ENCODE peak calls at places on chromosomes 3 and 15, in four cellular contexts. Y, O, D and Z are unnamed samples. For H3K27me3, the result is how much of the 10 kb centered on the place peaks cover.

GRCh38 chr15:37246856-37247255 is 146.5 kb upstream of the MEIS2 start:
- DNase-seq in Y (no peak), D (no peak), O (peak), Z (no peak)

GRCh38 chr15:36448418-36448817 is 131.0 kb upstream of the CDIN1 start:
- DNase-seq in Y (no peak), D (no peak), O (no peak), Z (no peak)

GRCh38 chr15:48806151-48806550 is 4.7 kb downstream of the CEP152 start:
- DNase-seq in O (no peak), D (no peak), Y (no peak), Z (peak)

GRCh38 chr3:195200010-195200822 is 70.7 kb downstream of the XXYLT1 start:
- DNase-seq in O (no peak), Y (no peak), D (no peak), Z (no peak)

GRCh38 chr3:42489116-42489936 is 13.1 kb upstream of the VIPR1 start:
- DNase-seq in O (no peak), D (no peak), Y (no peak), Z (no peak)

GRCh38 chr3:170012683-170013400 is 25.0 kb upstream of the GPR160 start:
- DNase-seq in Y (no peak), D (no peak), O (no peak), Z (no peak)

GRCh38 chr15:63473999-63474809 is 30.2 kb upstream of the USP3 start:
- DNase-seq in Y (peak), D (no peak), O (peak), Z (no peak)

GRCh38 chr3:169146866-169147245 is 516.7 kb downstream of the MECOM start:
- DNase-seq in D (no peak), Y (no peak), O (peak), Z (no peak)

GRCh38 chr15:47607750-47608149 is 109.6 kb upstream of the SEMA6D start:
- DNase-seq in Y (no peak), O (no peak), D (no peak), Z (no peak)

GRCh38 chr15:38819343-38819858 is 254.8 kb upstream of the RASGRP1 start:
- DNase-seq in Y (no peak), O (peak), D (no peak), Z (no peak)

GRCh38 chr15:71572452-71573053 is 237.8 kb upstream of the NR2E3 start:
- DNase-seq in D (no peak), Y (no peak), O (peak), Z (no peak)

GRCh38 chr15:101431301-101431700 is 58.2 kb downstream of the PCSK6 start:
- DNase-seq in O (no peak), D (no peak), Y (no peak), Z (no peak)

GRCh38 chr3:196202516-196202970 is 8.7 kb downstream of the ZDHHC19 start:
- DNase-seq in D (no peak), Y (no peak), O (no peak), Z (no peak)

GRCh38 chr3:77825045-77825827 is 785.3 kb downstream of the ROBO2 start:
- DNase-seq in D (no peak), Y (peak), O (no peak), Z (no peak)

GRCh38 chr3:47646362-47646761 is 67.7 kb upstream of the CSPG5 start:
- DNase-seq in D (no peak), Y (no peak), O (no peak), Z (no peak)

GRCh38 chr3:184373422-184373821 is 4.6 kb downstream of the THPO start:
- DNase-seq in D (no peak), O (no peak), Y (no peak), Z (no peak)

GRCh38 chr15:94968133-94968532 is 736.8 kb downstream of the MCTP2 start:
- DNase-seq in D (no peak), Y (no peak), O (no peak), Z (no peak)

GRCh38 chr3:18153571-18154173 is 271.5 kb downstream of the SATB1 start:
- DNase-seq in D (no peak), Y (peak), O (peak), Z (no peak)

GRCh38 chr3:39317571-39318169 is 11.8 kb upstream of the CCR8 start:
- DNase-seq in D (no peak), Y (peak), O (no peak), Z (no peak)

GRCh38 chr3:188574885-188575284 is 420.9 kb downstream of the LPP start:
- DNase-seq in D (no peak), O (no peak), Y (no peak), Z (no peak)

GRCh38 chr3:195195321-195196209 is 75.4 kb downstream of the XXYLT1 start:
- DNase-seq in Y (no peak), D (no peak), O (peak), Z (no peak)

GRCh38 chr15:67820992-67821783 is 4.1 kb upstream of the SKOR1 start:
- DNase-seq in O (peak), Y (no peak), D (no peak), Z (peak)

GRCh38 chr3:179884136-179884535 is 152.6 kb downstream of the PEX5L start:
- DNase-seq in Y (no peak), D (no peak), O (no peak), Z (no peak)

GRCh38 chr15:66723826-66724731 is 22.0 kb downstream of the SMAD6 start:
- DNase-seq in Y (no peak), D (no peak), O (no peak), Z (no peak)

GRCh38 chr3:14517601-14518431 is 22.3 kb downstream of the GRIP2 start:
- DNase-seq in O (no peak), Y (no peak), D (no peak), Z (no peak)

GRCh38 chr3:193548406-193548805 is 6.3 kb downstream of the ATP13A4 start:
- DNase-seq in O (no peak), Y (no peak), D (no peak), Z (no peak)

GRCh38 chr3:112391648-112392047 is 58.7 kb downstream of the CD200 start:
- DNase-seq in D (no peak), Y (no peak), O (no peak), Z (no peak)

GRCh38 chr15:59791646-59792208 is 102.6 kb upstream of the BNIP2 start:
- DNase-seq in D (no peak), O (no peak), Y (no peak), Z (peak)

GRCh38 chr15:42100021-42100800 is 5.8 kb upstream of the PLA2G4D start:
- DNase-seq in D (no peak), Y (no peak), O (no peak), Z (no peak)

GRCh38 chr15:72050700-72051099 is 67.2 kb downstream of the MYO9A start:
- DNase-seq in Y (no peak), D (no peak), O (no peak), Z (no peak)

GRCh38 chr15:23690450-23690852 is 3.3 kb upstream of the NDN start:
- DNase-seq in O (peak), D (no peak), Y (no peak), Z (no peak)

GRCh38 chr3:7309707-7310106 is 448.8 kb downstream of the GRM7 start:
- DNase-seq in Y (peak), D (no peak), O (no peak), Z (no peak)

GRCh38 chr3:187706966-187707365 is 4.6 kb upstream of the RTP2 start:
- DNase-seq in D (no peak), O (no peak), Y (no peak), Z (no peak)

GRCh38 chr3:169467703-169468102 is 195.8 kb downstream of the MECOM start:
- DNase-seq in O (no peak), Y (no peak), D (no peak), Z (no peak)

GRCh38 chr3:178901204-178901603 is 170.4 kb downstream of the ZMAT3 start:
- DNase-seq in O (no peak), D (no peak), Y (no peak), Z (no peak)

GRCh38 chr3:138103466-138103865 is 11.9 kb downstream of the DZIP1L start:
- DNase-seq in D (no peak), O (no peak), Y (no peak), Z (no peak)

GRCh38 chr15:42264790-42265189 is 8.2 kb upstream of the GANC start:
- DNase-seq in Y (no peak), O (no peak), D (no peak), Z (no peak)

GRCh38 chr3:13224967-13225366 is 151.7 kb upstream of the IQSEC1 start:
- DNase-seq in D (no peak), O (no peak), Y (no peak), Z (no peak)

GRCh38 chr3:81484532-81484931 is 276.9 kb downstream of the GBE1 start:
- DNase-seq in D (no peak), Y (no peak), O (no peak), Z (no peak)

DNA sequence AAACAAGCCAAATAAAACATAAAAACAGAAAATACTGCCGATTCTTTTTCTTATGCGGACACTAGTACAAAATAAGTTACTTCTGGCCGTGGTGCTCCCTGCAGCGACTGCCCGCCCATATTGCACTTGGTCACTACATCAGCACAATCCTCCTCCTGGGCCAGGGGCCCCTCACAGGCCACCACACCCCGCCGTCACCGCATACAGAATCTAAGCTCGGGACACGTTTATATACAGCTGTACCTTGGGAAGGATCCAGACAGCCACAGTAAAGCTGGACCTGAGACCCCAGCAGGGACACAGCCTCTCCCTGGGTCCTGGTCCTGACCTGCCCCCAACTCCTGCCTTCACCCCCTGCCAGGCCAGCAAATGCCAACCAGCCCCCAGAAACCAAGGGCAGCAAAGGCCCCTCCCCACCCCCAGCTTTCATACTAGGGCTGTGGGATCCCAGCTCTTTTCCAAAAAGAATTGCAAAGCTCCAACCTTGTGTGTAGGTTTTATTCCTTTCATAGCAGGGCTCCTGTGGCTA is 12.9 kb upstream of the DNAJB8 start:
- DNase-seq in D (no peak), O (no peak), Y (no peak), Z (no peak)
- H3K27me3 ChIP-seq in D (under half), O (half or more), Y (under half), Z (under half)

DNA sequence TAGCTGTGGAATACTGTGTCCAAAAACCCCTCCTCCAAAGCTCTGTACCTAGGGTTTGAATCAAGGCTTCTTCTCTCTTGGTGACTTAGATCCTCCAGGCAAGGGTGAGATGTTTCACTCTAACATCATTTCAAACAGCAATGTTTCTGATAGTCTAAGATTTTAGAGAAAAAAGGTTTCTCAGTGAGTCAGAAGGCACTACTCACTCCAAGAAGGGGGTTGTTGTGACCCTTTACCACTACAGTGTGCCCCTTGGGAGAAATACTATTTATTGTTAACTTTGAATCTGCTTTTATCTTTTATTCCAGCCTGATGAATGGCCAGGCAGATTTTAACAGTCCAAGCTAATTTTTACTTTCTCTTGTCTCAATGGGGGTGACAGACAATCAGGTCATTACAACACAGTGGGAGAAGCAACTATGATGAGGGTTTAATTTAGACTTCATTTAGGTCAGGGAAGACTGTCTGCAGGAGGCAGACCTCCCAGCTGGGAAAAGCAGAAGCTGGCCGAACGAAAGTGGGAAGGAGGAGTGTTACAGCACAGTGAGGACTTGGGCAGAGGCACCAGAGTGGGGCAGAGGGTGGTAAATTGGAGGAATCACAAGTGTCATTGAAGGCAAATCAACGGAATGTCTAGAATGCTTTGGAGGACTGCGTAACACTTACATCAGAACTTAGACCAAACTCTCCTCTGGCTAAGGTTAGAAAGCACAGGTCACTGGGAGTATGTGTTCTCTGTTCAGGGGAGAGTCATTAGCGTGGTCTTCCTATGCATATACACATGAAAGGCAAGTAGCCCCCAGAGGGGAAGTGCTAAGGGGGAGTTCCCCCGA is 21.2 kb downstream of the ZNF860 start:
- DNase-seq in D (no peak), O (no peak), Y (no peak), Z (no peak)
- H3K4me3 ChIP-seq in D (no peak), O (no peak), Y (no peak), Z (no peak)

GRCh38 chr15:69979269-69979668 is 118.4 kb downstream of the TLE3 start:
- DNase-seq in Y (peak), D (no peak), O (peak), Z (no peak)
- H3K27me3 ChIP-seq in Y (under half), D (under half), O (under half), Z (under half)

GRCh38 chr15:51030649-51031316 is 63.9 kb downstream of the TNFAIP8L3 start:
- DNase-seq in Y (no peak), O (no peak), D (peak), Z (no peak)

GRCh38 chr15:51022206-51022605 is 72.5 kb downstream of the TNFAIP8L3 start:
- DNase-seq in D (no peak), Y (no peak), O (no peak), Z (no peak)

GRCh38 chr15:51023499-51023898 is 71.2 kb downstream of the TNFAIP8L3 start:
- DNase-seq in O (no peak), D (no peak), Y (no peak), Z (no peak)

GRCh38 chr15:51025454-51025846 is 69.3 kb downstream of the TNFAIP8L3 start:
- DNase-seq in O (no peak), D (no peak), Y (no peak), Z (no peak)

GRCh38 chr15:51024735-51025453 is 69.8 kb downstream of the TNFAIP8L3 start:
- DNase-seq in D (no peak), Y (no peak), O (no peak), Z (no peak)
- H3K4me3 ChIP-seq in D (no peak), Y (no peak), O (no peak), Z (no peak)

DNA sequence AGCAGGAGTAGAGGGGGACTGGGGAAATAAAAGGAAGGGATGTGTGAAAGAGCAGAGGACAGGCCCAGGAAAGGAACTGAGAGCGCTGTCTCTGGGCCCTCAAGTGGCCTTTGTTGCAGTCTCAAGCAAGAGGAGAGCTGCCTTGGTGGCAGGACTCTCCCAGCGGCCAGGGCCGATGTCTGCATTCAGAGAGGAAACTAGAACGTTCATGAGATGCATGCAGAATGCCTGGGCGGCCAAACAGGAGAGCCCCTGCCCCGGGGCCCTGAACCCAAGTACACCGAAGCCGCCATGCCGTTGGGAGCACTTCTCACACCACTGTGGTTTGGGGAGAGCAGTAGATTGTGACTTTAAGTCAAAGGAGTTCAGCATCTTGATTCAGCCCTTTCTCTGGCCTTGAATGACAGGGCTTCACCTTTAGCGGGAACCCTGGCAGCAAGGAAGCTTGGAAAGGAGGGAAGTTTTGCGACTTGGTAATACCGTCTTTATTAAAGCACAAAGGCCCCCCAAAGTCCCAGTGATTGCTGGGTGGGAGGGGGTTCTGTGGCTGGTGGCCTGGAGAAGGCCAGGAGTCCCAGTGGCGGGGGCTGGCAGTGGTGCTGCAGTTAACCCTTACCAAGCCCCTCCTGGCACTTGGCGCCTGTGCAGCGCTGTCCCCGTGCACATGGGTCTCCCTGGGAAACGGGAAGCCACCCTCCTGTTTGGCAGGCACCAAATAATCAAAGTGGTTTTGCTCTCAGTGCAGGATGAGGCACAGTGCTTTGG is 36.2 kb downstream of the SLC6A11 start:
- DNase-seq in Y (no peak), O (no peak), D (no peak), Z (no peak)
- H3K27me3 ChIP-seq in Y (under half), O (under half), D (under half), Z (under half)

GRCh38 chr3:24058940-24059705 is 114.0 kb downstream of the NR1D2 start:
- DNase-seq in D (no peak), Y (no peak), O (no peak), Z (no peak)

GRCh38 chr3:24060055-24060454 is 115.0 kb downstream of the NR1D2 start:
- DNase-seq in Y (peak), O (peak), D (no peak), Z (no peak)
- H3K4me3 ChIP-seq in Y (no peak), O (no peak), D (peak), Z (no peak)

DNA sequence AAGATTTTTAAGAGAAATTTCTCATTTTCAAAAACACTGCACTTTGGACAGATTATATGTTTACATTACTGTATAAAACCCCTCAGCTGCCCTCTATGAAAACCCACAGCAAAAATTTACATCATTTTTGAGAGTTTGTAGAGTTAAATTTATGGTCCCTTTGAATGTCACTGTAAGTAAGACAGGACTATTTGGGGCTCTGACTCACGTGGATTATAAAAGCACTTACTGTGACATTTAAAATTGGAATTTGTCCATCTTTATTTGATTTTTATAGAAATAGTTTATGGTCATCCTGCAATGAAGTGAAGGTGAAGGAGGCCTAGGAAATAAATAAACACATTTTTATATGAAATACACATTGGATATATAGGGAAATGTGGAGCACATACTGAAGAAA is 149.6 kb downstream of the GAP43 start:
- DNase-seq in Y (no peak), D (no peak), O (no peak), Z (no peak)
- H3K27me3 ChIP-seq in Y (under half), D (under half), O (under half), Z (under half)

GRCh38 chr3:129033619-129034321 is 26.8 kb upstream of the GP9 start:
- DNase-seq in D (no peak), Y (no peak), O (no peak), Z (no peak)

GRCh38 chr3:129034650-129035049 is 25.9 kb upstream of the GP9 start:
- DNase-seq in O (no peak), D (no peak), Y (no peak), Z (peak)

GRCh38 chr3:129036234-129037092 is 24.1 kb upstream of the GP9 start:
- DNase-seq in O (no peak), D (no peak), Y (no peak), Z (no peak)

GRCh38 chr3:129037093-129037419 is 23.5 kb upstream of the GP9 start:
- DNase-seq in Y (no peak), O (no peak), D (no peak), Z (no peak)

GRCh38 chr3:129035360-129036233 is 25.0 kb upstream of the GP9 start:
- DNase-seq in Y (no peak), D (no peak), O (no peak), Z (no peak)
- H3K4me3 ChIP-seq in Y (no peak), D (no peak), O (no peak), Z (no peak)

DNA sequence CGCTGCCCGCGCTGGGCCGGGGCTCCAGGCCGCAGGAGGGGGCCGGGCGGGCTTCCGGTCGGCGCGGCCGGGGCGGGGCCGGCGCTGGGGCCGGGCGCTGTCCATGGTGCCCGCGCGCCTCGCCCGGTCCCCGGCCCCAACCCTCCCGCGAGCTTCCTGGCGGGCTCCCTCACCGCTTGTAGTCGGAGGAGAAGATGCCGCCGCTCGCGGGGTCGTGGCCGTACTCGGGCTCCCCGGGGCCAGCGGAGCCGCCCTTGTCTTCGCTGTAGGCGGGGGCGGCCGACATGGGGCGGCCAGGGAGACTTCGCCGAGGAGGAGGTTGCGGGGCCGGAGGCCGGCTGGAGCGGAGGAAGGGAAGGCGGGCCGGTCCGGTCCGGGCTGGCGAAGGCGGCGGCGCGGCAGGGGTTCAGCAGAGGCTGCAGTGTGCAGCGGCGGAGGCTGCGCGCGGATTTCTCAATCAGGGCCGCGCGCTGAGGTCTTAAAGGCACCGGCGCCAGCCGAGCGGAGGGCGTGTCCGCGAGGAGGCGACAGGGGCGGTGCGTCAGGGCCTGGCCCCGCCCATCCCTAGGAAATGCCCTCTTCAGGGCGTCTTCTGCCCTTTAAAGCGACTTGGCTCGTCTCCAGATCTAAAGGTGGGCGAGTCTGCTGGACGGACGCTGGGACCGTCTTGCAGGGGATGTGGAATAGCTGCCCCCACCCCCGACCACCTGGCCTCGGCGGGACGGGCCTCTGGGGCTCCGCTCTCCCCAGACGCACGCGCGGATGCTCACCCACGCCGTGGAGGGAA is at the start of gene AP3B2:
- DNase-seq in D (no peak), Y (peak), O (peak), Z (peak)
- H3K27me3 ChIP-seq in D (under half), Y (under half), O (under half), Z (under half)

GRCh38 chr3:49664300-49664699 is 9.9 kb upstream of the APEH start:
- DNase-seq in D (no peak), Y (no peak), O (no peak), Z (no peak)
- H3K4me3 ChIP-seq in D (no peak), Y (no peak), O (no peak), Z (no peak)